ENCODE peak calls at places on chromosomes 2 and 18, in ten cellular contexts. S, C, D, V, F, Y, P, T, J and A are unnamed samples.

GRCh38 chr2:3449106-3449505 is 69.6 kb downstream of the TRAPPC12 start:
- DNase-seq in P (no peak), F (no peak), Y (no peak), D (no peak), J (peak; percentile 35), C (no peak), S (no peak), T (no peak), V (no peak), A (no peak)

GRCh38 chr2:43012966-43013365 is 213.4 kb downstream of the ZFP36L2 start:
- DNase-seq in V (no peak), D (no peak), C (no peak), J (no peak), F (no peak), P (no peak), S (no peak), Y (no peak), T (no peak), A (no peak)

GRCh38 chr2:201532686-201533304 is 81.3 kb downstream of the STRADB start:
- DNase-seq in Y (no peak), P (peak; percentile 26), S (no peak), J (no peak), C (no peak), T (peak; percentile 90), F (no peak), V (no peak), D (no peak), A (no peak)

GRCh38 chr2:144550916-144551315 is 31.0 kb upstream of the ZEB2 start:
- DNase-seq in D (no peak), T (no peak), F (no peak), C (no peak), Y (no peak), S (no peak), P (no peak), V (no peak), J (no peak), A (no peak)

GRCh38 chr2:30178618-30179404 is 32.0 kb downstream of the YPEL5 start:
- DNase-seq in V (no peak), P (no peak), Y (peak; percentile 76), T (no peak), C (peak; percentile 22), F (peak; percentile 92), J (no peak), S (peak; percentile 71), D (peak; percentile 86), A (no peak)

GRCh38 chr2:873651-874580 is 76.7 kb upstream of the SNTG2 start:
- DNase-seq in D (no peak), T (no peak), J (peak; percentile 67), Y (no peak), C (no peak), P (no peak), V (no peak), S (no peak), F (no peak), A (no peak)

GRCh38 chr18:8777846-8778245 is 72.5 kb downstream of the MTCL1 start:
- DNase-seq in P (no peak), T (no peak), D (no peak), Y (no peak), C (no peak), J (no peak), S (no peak), F (no peak), V (no peak), A (no peak)

GRCh38 chr2:128799284-128799552 is 480.6 kb upstream of the HS6ST1 start:
- DNase-seq in D (no peak), V (no peak), F (no peak), J (peak; percentile 59), S (no peak), Y (no peak), P (no peak), T (no peak), C (no peak), A (no peak)

GRCh38 chr18:24964213-24964612 is 387.8 kb downstream of the ZNF521 start:
- DNase-seq in S (no peak), F (no peak), T (no peak), C (peak; percentile 22), P (no peak), J (no peak), V (no peak), Y (no peak), D (peak; percentile 35), A (no peak)

GRCh38 chr2:127398239-127398590 is 10.4 kb upstream of the MAP3K2 start:
- DNase-seq in T (peak; percentile 81), F (peak; percentile 91), Y (peak; percentile 92), D (peak; percentile 79), C (peak; percentile 88), V (peak; percentile 76), S (peak; percentile 74), P (peak; percentile 97), J (peak; percentile 86), A (peak; percentile 39)

GRCh38 chr2:149044500-149044899 is 6.0 kb downstream of the LYPD6B start:
- DNase-seq in J (no peak), T (no peak), F (no peak), D (no peak), S (no peak), Y (no peak), V (no peak), P (no peak), C (no peak), A (no peak)

GRCh38 chr2:40450066-40450841 is 1.6 kb downstream of the SLC8A1 start:
- DNase-seq in T (no peak), V (no peak), J (no peak), C (no peak), P (no peak), F (peak; percentile 67), S (no peak), Y (no peak), D (no peak), A (no peak)

GRCh38 chr2:171160119-171160629 is 519 bp downstream of the TLK1 start:
- DNase-seq in F (peak; percentile 82), V (peak; percentile 40), Y (peak; percentile 47), S (peak; percentile 67), P (peak; percentile 52), T (peak; percentile 21), J (peak; percentile 88), C (peak; percentile 71), D (peak; percentile 29), A (peak; percentile 57)

DNA sequence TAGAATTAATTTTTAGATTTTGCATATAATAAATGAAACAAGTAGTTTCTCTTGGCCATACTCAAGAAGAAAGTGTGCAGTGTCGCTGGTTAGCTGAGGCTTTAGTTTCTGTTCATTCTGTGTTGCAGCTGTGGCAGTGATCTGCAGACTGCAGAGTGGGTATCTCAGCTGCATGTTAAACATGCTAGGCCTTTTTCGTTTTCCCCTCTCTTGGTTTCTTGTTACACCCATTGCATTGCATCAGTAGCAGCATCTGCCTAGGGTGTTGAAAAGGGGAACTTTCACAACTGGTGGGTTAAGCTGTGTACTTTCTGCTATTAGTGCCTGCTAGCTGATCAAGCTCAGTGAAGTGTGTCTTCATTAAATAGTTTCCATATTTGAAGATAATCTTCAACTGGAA is 51.3 kb downstream of the ACSL3 start:
- DNase-seq in D (no peak), P (no peak), T (no peak), C (no peak), F (no peak), S (no peak), Y (no peak), V (no peak), J (no peak), A (no peak)
- TF ChIP-seq POLR2A in D (no peak), P (no peak), T (no peak), C (no peak), F (no peak), S (no peak), Y (no peak), V (no peak), J (no peak), A (no peak)

DNA sequence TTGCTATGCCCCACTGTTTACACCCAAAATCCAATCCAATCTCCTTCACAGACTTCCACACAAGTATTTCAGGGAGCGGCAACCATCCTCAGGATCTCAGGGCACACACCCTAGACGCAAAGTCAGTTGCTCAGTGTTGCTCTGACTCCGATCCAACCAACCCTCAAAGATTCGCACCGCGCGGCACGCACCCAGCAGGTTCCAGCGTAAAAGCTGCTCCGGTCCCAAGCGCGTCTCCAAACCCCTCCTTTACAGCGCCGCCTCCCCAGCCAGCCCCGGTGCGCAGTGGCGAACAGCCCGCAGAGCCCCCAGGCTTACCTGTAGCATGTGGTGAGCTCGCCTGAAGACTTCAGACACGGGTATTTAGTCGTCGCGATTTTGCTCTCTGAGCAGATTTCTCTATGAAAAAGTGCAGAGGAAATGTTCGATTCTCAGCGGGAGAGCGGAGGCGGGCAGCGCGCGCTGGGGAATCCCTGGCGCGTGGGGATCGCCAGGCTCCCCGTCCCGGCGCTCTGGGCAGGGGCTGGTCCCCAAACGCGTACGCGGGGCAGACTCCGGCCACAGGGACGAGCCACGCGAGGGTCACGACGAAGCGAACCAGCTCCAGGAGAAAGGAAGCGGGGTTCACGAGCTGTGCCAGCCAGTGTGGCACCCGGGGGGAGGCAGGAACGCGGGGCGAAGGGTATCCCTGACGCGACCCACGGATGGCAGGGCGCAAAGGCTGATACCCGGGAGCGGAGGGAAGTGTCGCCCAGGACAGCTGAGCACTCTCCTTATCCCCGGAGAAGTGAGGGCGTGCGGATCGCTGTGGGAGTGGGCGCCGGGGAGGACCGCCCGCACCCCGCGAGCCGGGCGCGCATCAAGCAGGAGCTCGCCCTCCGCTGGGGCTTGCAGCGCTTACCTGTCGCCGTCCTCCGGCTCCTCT is 650 bp downstream of the CCBE1 start:
- DNase-seq in S (peak; percentile 31), F (peak; percentile 78), J (no peak), D (no peak), P (no peak), T (no peak), V (no peak), C (peak; percentile 10), Y (no peak), A (no peak)
- TF ChIP-seq POLR2A in S (no peak), F (no peak), J (no peak), D (no peak), P (no peak), T (no peak), V (no peak), C (no peak), Y (no peak), A (no peak)

GRCh38 chr18:76441002-76441667 is 53.9 kb downstream of the ZNF516 start:
- DNase-seq in Y (no peak), J (no peak), T (no peak), C (no peak), P (no peak), S (no peak), F (peak; percentile 46), D (no peak), V (no peak), A (no peak)
- TF ChIP-seq POLR2A in Y (no peak), J (no peak), T (no peak), C (no peak), P (no peak), S (no peak), F (no peak), D (no peak), V (no peak), A (no peak)

DNA sequence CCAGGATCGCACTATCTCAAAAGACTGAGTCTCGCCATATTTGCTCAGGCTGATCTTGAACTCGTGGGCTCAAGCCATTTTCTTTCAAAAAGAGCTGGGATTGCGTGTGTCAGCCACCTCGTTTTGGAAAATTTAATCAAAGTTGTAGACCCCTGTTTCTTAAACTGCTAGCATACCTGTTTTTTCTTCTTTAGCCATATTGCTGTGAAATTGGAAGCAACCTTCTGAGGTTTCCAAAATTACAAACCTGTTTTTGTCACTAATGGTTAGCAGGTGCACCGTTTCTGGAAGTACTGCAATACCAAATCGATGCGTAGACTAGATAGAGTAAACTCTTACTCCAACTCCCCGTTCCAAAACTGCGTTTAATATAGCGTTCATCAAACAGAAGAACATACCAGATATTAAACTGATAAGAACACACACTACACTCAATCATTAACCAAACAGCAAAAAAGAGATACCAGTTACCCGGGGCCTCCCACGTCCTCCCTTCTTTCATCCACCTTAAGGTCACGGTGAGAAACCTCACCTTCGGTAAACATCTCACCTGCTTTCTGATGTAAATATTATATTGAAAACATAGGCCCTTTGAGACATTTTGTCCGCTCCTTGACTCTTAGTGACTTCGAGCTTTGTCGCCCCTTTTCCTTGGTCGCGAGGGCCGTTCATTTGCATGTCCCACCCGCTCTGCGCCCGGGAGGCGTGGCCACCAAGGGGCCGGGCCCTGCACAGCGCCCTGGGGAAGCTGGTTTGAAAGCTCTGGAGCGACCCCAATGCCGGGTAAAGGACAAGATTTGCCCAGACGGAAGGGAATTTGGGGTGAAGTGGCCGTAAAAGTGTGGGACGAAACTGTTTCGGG is at the start of gene RNU2-63P:
- DNase-seq in Y (no peak), C (peak; percentile 83), V (peak; percentile 64), J (no peak), D (peak; percentile 13), F (peak; percentile 83), T (peak; percentile 94), P (peak; percentile 32), S (peak; percentile 61), A (peak; percentile 64)
- TF ChIP-seq POLR2A in Y (no peak), C (peak; percentile 71), V (no peak), J (no peak), D (peak; percentile 83), F (no peak), T (peak; percentile 100), P (peak; percentile 76), S (no peak), A (peak; percentile 18)